ENCODE peak calls at places on chromosomes 7 and 10, in ten cellular contexts. G, A, C, I, Z, M, W, R, B and X are unnamed samples.
A peak's percentile ranks its signal among the peaks of the same experiment; 100 is the strongest.

GRCh38 chr7:149772236-149772820 is 1.1 kb downstream of the ZNF467 start:
- DNase-seq in G (peak; percentile 79), A (peak; percentile 41), C (peak; percentile 59), I (no peak), Z (no peak), M (no peak), W (no peak), R (no peak), B (no peak), X (no peak)

GRCh38 chr7:117666019-117666418 is 186.2 kb downstream of the CFTR start:
- DNase-seq in G (no peak), A (no peak), C (no peak), I (no peak), Z (peak; percentile 58), M (no peak), W (no peak), R (peak; percentile 59), B (peak; percentile 87), X (no peak)

GRCh38 chr7:121369462-121369861 is 26.6 kb downstream of the FAM3C start:
- DNase-seq in G (no peak), A (no peak), C (no peak), I (no peak), Z (peak; percentile 71), M (no peak), W (no peak), R (peak; percentile 69), B (peak; percentile 56), X (peak; percentile 48)

GRCh38 chr10:29710128-29710527 is 75.4 kb upstream of the SVIL start:
- DNase-seq in G (no peak), A (no peak), C (no peak), I (no peak), Z (no peak), M (no peak), W (no peak), R (no peak), B (no peak), X (no peak)

GRCh38 chr7:28192786-28193581 is 12.4 kb upstream of the JAZF1 start:
- DNase-seq in G (no peak), A (no peak), C (no peak), I (no peak), Z (peak; percentile 43), M (no peak), W (no peak), R (no peak), B (no peak), X (no peak)

GRCh38 chr10:77526861-77527617 is 110.6 kb downstream of the KCNMA1 start:
- DNase-seq in G (no peak), A (no peak), C (no peak), I (peak; percentile 65), Z (no peak), M (no peak), W (no peak), R (peak; percentile 33), B (no peak), X (no peak)

GRCh38 chr10:2839081-2839725 is 228.1 kb upstream of the PFKP start:
- DNase-seq in G (peak; percentile 57), A (peak; percentile 74), C (peak; percentile 48), I (no peak), Z (no peak), M (no peak), W (peak; percentile 56), R (no peak), B (peak; percentile 9), X (peak; percentile 57)

GRCh38 chr10:16867990-16868389 is 50.8 kb upstream of the RSU1 start:
- DNase-seq in G (no peak), A (no peak), C (no peak), I (no peak), Z (no peak), M (no peak), W (no peak), R (no peak), B (peak; percentile 36), X (no peak)

GRCh38 chr10:102368072-102368471 is 27.4 kb upstream of the NFKB2 start:
- DNase-seq in G (no peak), A (no peak), C (no peak), I (no peak), Z (no peak), M (no peak), W (no peak), R (no peak), B (peak; percentile 77), X (no peak)